ENCODE peak calls at places on chromosomes 5 and 9, in ten cellular contexts. One of them, this sample, is unnamed.

GRCh38 chr5:1936901-1937300 is 54.2 kb upstream of the IRX4 start:
- DNase-seq in sigmoid colon: no peak
- DNase-seq in tibial nerve: no peak
- DNase-seq in transverse colon: no peak
- DNase-seq in H1: no peak
- DNase-seq in A549: no peak
- DNase-seq in HepG2: no peak
- DNase-seq in upper lobe of left lung: no peak
- DNase-seq in suprapubic skin: no peak
- DNase-seq in stomach: no peak
- DNase-seq in this sample: no peak

GRCh38 chr9:16023466-16023865 is 470.6 kb downstream of the CCDC171 start:
- DNase-seq in suprapubic skin: no peak
- DNase-seq in H1: no peak
- DNase-seq in HepG2: no peak
- DNase-seq in tibial nerve: no peak
- DNase-seq in sigmoid colon: no peak
- DNase-seq in A549: no peak
- DNase-seq in upper lobe of left lung: no peak
- DNase-seq in stomach: no peak
- DNase-seq in transverse colon: no peak
- DNase-seq in this sample: no peak

GRCh38 chr9:79812507-79813261 is 240.9 kb downstream of the TLE4 start:
- DNase-seq in sigmoid colon: no peak
- DNase-seq in stomach: no peak
- DNase-seq in tibial nerve: no peak
- DNase-seq in HepG2: no peak
- DNase-seq in H1: no peak
- DNase-seq in upper lobe of left lung: no peak
- DNase-seq in transverse colon: no peak
- DNase-seq in A549: no peak
- DNase-seq in suprapubic skin: no peak
- DNase-seq in this sample: no peak

GRCh38 chr5:180787711-180788431 is 14.7 kb downstream of the MGAT1 start:
- DNase-seq in suprapubic skin: no peak
- DNase-seq in A549: no peak
- DNase-seq in sigmoid colon: peak
- DNase-seq in H1: no peak
- DNase-seq in stomach: no peak
- DNase-seq in transverse colon: no peak
- DNase-seq in upper lobe of left lung: no peak
- DNase-seq in HepG2: no peak
- DNase-seq in tibial nerve: no peak
- DNase-seq in this sample: peak

GRCh38 chr5:33827885-33828284 is 63.9 kb downstream of the ADAMTS12 start:
- DNase-seq in stomach: no peak
- DNase-seq in sigmoid colon: no peak
- DNase-seq in tibial nerve: no peak
- DNase-seq in H1: no peak
- DNase-seq in upper lobe of left lung: no peak
- DNase-seq in A549: peak
- DNase-seq in suprapubic skin: no peak
- DNase-seq in HepG2: no peak
- DNase-seq in transverse colon: no peak
- DNase-seq in this sample: no peak

GRCh38 chr5:149049371-149049781 is 13.5 kb downstream of the SH3TC2 start:
- DNase-seq in H1: no peak
- DNase-seq in stomach: no peak
- DNase-seq in A549: no peak
- DNase-seq in sigmoid colon: no peak
- DNase-seq in HepG2: peak
- DNase-seq in upper lobe of left lung: no peak
- DNase-seq in suprapubic skin: no peak
- DNase-seq in tibial nerve: no peak
- DNase-seq in transverse colon: no peak
- DNase-seq in this sample: no peak

GRCh38 chr5:149283611-149284480 is 12.2 kb downstream of the AFAP1L1 start:
- DNase-seq in transverse colon: no peak
- DNase-seq in stomach: no peak
- DNase-seq in A549: no peak
- DNase-seq in upper lobe of left lung: no peak
- DNase-seq in tibial nerve: no peak
- DNase-seq in HepG2: no peak
- DNase-seq in H1: no peak
- DNase-seq in suprapubic skin: no peak
- DNase-seq in sigmoid colon: no peak
- DNase-seq in this sample: no peak

GRCh38 chr5:125065114-125065513 is 318.7 kb upstream of the ZNF608 start:
- DNase-seq in sigmoid colon: no peak
- DNase-seq in A549: no peak
- DNase-seq in suprapubic skin: no peak
- DNase-seq in tibial nerve: no peak
- DNase-seq in upper lobe of left lung: no peak
- DNase-seq in HepG2: no peak
- DNase-seq in H1: no peak
- DNase-seq in transverse colon: no peak
- DNase-seq in stomach: no peak
- DNase-seq in this sample: no peak

DNA sequence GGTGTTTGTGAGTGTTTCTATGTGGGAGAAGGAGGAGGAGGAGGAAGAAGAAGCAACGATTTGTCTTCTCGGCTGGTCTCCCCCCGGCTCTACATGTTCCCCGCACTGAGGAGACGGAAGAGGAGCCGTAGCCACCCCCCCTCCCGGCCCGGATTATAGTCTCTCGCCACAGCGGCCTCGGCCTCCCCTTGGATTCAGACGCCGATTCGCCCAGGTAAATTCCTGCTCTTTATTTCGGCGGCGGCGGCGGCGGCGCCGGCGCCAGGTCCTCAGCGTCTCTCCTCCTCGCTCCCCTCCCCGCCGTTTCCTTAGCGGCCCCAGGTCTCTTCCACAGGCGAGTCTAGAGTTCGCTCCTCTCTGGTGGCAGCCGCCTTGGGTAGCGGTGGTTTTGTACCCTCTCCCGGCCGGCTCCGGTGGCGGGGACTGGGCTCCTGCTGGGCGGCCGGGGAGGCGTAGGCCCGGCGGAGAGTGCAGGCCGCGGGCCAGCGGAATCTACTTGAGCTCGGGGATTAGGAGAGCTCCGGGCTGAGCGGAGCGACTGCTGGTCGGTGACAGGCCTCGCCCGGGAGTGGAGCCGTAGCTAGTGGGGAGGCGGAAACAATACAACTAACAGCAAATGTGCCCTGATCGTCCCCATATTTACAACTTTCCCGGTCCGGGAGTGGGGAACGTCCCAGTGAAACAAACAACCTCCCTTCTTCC is 547 bp downstream of the NIPBL start:
- DNase-seq in H1: peak
- DNase-seq in upper lobe of left lung: peak
- DNase-seq in HepG2: peak
- DNase-seq in A549: peak
- DNase-seq in suprapubic skin: peak
- DNase-seq in stomach: peak
- DNase-seq in transverse colon: peak
- DNase-seq in sigmoid colon: peak
- DNase-seq in tibial nerve: peak
- DNase-seq in this sample: peak
- TF ChIP-seq EP300 in H1: peak
- TF ChIP-seq EP300 in upper lobe of left lung: no peak
- TF ChIP-seq EP300 in HepG2: no peak
- TF ChIP-seq EP300 in A549: no peak
- TF ChIP-seq EP300 in suprapubic skin: no peak
- TF ChIP-seq EP300 in stomach: no peak
- TF ChIP-seq EP300 in transverse colon: no peak
- TF ChIP-seq EP300 in sigmoid colon: no peak
- TF ChIP-seq EP300 in tibial nerve: no peak
- TF ChIP-seq EP300 in this sample: no peak

GRCh38 chr9:93671030-93671358 is 94.6 kb downstream of the PHF2 start:
- DNase-seq in sigmoid colon: no peak
- DNase-seq in suprapubic skin: no peak
- DNase-seq in transverse colon: no peak
- DNase-seq in H1: no peak
- DNase-seq in tibial nerve: peak
- DNase-seq in A549: no peak
- DNase-seq in HepG2: no peak
- DNase-seq in upper lobe of left lung: no peak
- DNase-seq in stomach: no peak
- DNase-seq in this sample: peak

GRCh38 chr9:93673844-93674334 is 97.5 kb downstream of the PHF2 start:
- DNase-seq in H1: no peak
- DNase-seq in upper lobe of left lung: no peak
- DNase-seq in tibial nerve: no peak
- DNase-seq in A549: no peak
- DNase-seq in sigmoid colon: peak
- DNase-seq in HepG2: no peak
- DNase-seq in transverse colon: peak
- DNase-seq in stomach: peak
- DNase-seq in suprapubic skin: no peak
- DNase-seq in this sample: peak

GRCh38 chr9:93674580-93675335 is 98.4 kb downstream of the PHF2 start:
- DNase-seq in suprapubic skin: peak
- DNase-seq in A549: no peak
- DNase-seq in sigmoid colon: peak
- DNase-seq in HepG2: no peak
- DNase-seq in upper lobe of left lung: no peak
- DNase-seq in stomach: peak
- DNase-seq in transverse colon: no peak
- DNase-seq in H1: peak
- DNase-seq in tibial nerve: peak
- DNase-seq in this sample: peak

GRCh38 chr9:93673271-93673843 is 97.0 kb downstream of the PHF2 start:
- DNase-seq in H1: peak
- DNase-seq in sigmoid colon: peak
- DNase-seq in A549: no peak
- DNase-seq in stomach: peak
- DNase-seq in suprapubic skin: peak
- DNase-seq in tibial nerve: no peak
- DNase-seq in HepG2: no peak
- DNase-seq in transverse colon: peak
- DNase-seq in upper lobe of left lung: peak
- DNase-seq in this sample: peak

DNA sequence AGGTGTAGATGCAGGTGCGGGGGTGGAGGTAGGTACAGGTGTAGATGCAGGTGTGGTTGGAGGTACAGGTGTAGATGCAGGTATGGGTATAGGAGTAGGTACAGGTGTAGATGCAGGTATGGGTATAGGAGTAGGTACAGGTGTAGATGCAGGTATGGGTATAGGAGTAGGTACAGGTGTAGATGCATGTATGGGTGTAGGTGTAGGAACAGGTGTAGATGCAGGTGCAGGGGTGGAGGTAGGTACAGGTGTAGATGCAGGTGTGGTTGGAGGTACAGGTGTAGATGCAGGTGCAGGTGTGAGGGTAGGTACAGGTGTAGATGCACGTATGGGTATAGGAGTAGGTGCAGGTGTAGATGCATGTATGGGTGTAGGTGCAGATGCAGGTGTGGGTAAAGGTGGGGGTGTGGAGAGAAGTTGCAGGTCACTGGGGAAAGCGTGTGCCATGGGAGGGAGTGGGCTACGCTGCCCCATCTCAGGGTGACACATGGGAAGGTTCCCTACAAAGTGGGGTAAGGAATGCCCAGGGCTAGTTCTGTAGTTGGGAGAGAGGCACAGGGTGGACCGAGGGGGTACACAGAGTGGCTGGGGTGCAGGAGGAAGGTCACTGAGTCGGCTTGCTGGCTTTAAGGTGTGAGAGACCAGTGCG is 96.4 kb downstream of the PHF2 start:
- DNase-seq in HepG2: no peak
- DNase-seq in suprapubic skin: peak
- DNase-seq in A549: no peak
- DNase-seq in tibial nerve: no peak
- DNase-seq in stomach: peak
- DNase-seq in transverse colon: no peak
- DNase-seq in sigmoid colon: no peak
- DNase-seq in upper lobe of left lung: no peak
- DNase-seq in H1: no peak
- DNase-seq in this sample: peak
- TF ChIP-seq EP300 in HepG2: no peak
- TF ChIP-seq EP300 in suprapubic skin: no peak
- TF ChIP-seq EP300 in A549: no peak
- TF ChIP-seq EP300 in tibial nerve: no peak
- TF ChIP-seq EP300 in stomach: no peak
- TF ChIP-seq EP300 in transverse colon: no peak
- TF ChIP-seq EP300 in sigmoid colon: no peak
- TF ChIP-seq EP300 in upper lobe of left lung: no peak
- TF ChIP-seq EP300 in H1: no peak
- TF ChIP-seq EP300 in this sample: no peak

GRCh38 chr5:81856948-81857928 is 106.3 kb upstream of the SSBP2 start:
- DNase-seq in sigmoid colon: peak
- DNase-seq in suprapubic skin: peak
- DNase-seq in HepG2: no peak
- DNase-seq in A549: peak
- DNase-seq in upper lobe of left lung: peak
- DNase-seq in stomach: peak
- DNase-seq in tibial nerve: peak
- DNase-seq in transverse colon: peak
- DNase-seq in H1: peak
- DNase-seq in this sample: peak
- TF ChIP-seq EP300 in sigmoid colon: no peak
- TF ChIP-seq EP300 in suprapubic skin: no peak
- TF ChIP-seq EP300 in HepG2: no peak
- TF ChIP-seq EP300 in A549: no peak
- TF ChIP-seq EP300 in upper lobe of left lung: no peak
- TF ChIP-seq EP300 in stomach: no peak
- TF ChIP-seq EP300 in tibial nerve: no peak
- TF ChIP-seq EP300 in transverse colon: no peak
- TF ChIP-seq EP300 in H1: no peak
- TF ChIP-seq EP300 in this sample: no peak

GRCh38 chr5:178150977-178151734 is 2.5 kb downstream of the NHP2 start:
- DNase-seq in tibial nerve: no peak
- DNase-seq in stomach: no peak
- DNase-seq in H1: no peak
- DNase-seq in upper lobe of left lung: no peak
- DNase-seq in HepG2: no peak
- DNase-seq in sigmoid colon: no peak
- DNase-seq in suprapubic skin: no peak
- DNase-seq in A549: peak
- DNase-seq in transverse colon: no peak
- DNase-seq in this sample: no peak

GRCh38 chr5:178149199-178149932 is 4.3 kb downstream of the NHP2 start:
- DNase-seq in upper lobe of left lung: no peak
- DNase-seq in stomach: no peak
- DNase-seq in sigmoid colon: no peak
- DNase-seq in suprapubic skin: no peak
- DNase-seq in transverse colon: no peak
- DNase-seq in HepG2: no peak
- DNase-seq in H1: no peak
- DNase-seq in A549: no peak
- DNase-seq in tibial nerve: no peak
- DNase-seq in this sample: no peak

GRCh38 chr5:178143901-178144300 is 9.8 kb downstream of the NHP2 start:
- DNase-seq in tibial nerve: no peak
- DNase-seq in HepG2: no peak
- DNase-seq in transverse colon: peak
- DNase-seq in A549: no peak
- DNase-seq in H1: no peak
- DNase-seq in stomach: no peak
- DNase-seq in upper lobe of left lung: no peak
- DNase-seq in sigmoid colon: peak
- DNase-seq in suprapubic skin: no peak
- DNase-seq in this sample: peak

GRCh38 chr5:178145965-178146820 is 7.5 kb downstream of the NHP2 start:
- DNase-seq in sigmoid colon: no peak
- DNase-seq in HepG2: peak
- DNase-seq in upper lobe of left lung: peak
- DNase-seq in stomach: peak
- DNase-seq in transverse colon: peak
- DNase-seq in suprapubic skin: no peak
- DNase-seq in H1: peak
- DNase-seq in A549: peak
- DNase-seq in tibial nerve: no peak
- DNase-seq in this sample: peak

DNA sequence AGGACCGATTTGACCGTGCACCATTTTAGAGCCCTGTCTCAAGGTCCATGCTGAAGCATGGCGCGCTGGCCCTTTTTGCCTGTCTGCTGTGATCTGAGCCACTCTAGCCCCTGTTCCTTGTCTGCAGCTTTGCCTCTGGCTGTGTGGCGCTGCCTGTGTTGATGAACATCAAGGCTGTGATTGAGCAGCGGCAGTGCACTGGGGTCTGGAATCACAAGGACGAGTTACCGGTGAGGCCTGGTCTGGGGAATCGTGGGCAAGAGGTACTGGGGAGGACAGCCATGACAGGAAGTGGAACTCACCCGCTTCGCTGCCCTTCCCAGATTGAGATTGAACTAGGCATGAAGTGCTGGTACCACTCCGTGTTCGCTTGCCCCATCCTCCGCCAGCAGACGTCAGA is 6.3 kb downstream of the NHP2 start:
- DNase-seq in suprapubic skin: no peak
- DNase-seq in upper lobe of left lung: no peak
- DNase-seq in HepG2: no peak
- DNase-seq in H1: no peak
- DNase-seq in sigmoid colon: no peak
- DNase-seq in stomach: no peak
- DNase-seq in transverse colon: no peak
- DNase-seq in tibial nerve: no peak
- DNase-seq in A549: no peak
- DNase-seq in this sample: no peak
- TF ChIP-seq EP300 in suprapubic skin: no peak
- TF ChIP-seq EP300 in upper lobe of left lung: no peak
- TF ChIP-seq EP300 in HepG2: no peak
- TF ChIP-seq EP300 in H1: no peak
- TF ChIP-seq EP300 in sigmoid colon: no peak
- TF ChIP-seq EP300 in stomach: no peak
- TF ChIP-seq EP300 in transverse colon: no peak
- TF ChIP-seq EP300 in tibial nerve: no peak
- TF ChIP-seq EP300 in A549: no peak
- TF ChIP-seq EP300 in this sample: no peak